ENCODE peak calls at places on chromosomes 7 and 10, in seven cellular contexts. One of them, this sample, is unnamed.
A peak's percentile ranks its signal among the peaks of the same experiment; 100 is the strongest.

GRCh38 chr7:51446785-51447184 is 130.2 kb upstream of the COBL start:
- DNase-seq in mesenchymal stem cell: no peak
- DNase-seq in IMR-90: no peak
- DNase-seq in trophoblast cell: peak; percentile 70
- DNase-seq in H1: no peak
- DNase-seq in H9: no peak
- DNase-seq in mesendoderm: no peak
- DNase-seq in this sample: no peak

GRCh38 chr7:140358771-140359095 is 39.6 kb downstream of the SLC37A3 start:
- DNase-seq in trophoblast cell: no peak
- DNase-seq in mesendoderm: peak; percentile 56
- DNase-seq in H1: no peak
- DNase-seq in mesenchymal stem cell: no peak
- DNase-seq in IMR-90: no peak
- DNase-seq in H9: no peak
- DNase-seq in this sample: no peak

GRCh38 chr7:149741629-149742028 is 31.8 kb downstream of the ZNF467 start:
- DNase-seq in H1: no peak
- DNase-seq in mesendoderm: no peak
- DNase-seq in mesenchymal stem cell: no peak
- DNase-seq in IMR-90: no peak
- DNase-seq in trophoblast cell: no peak
- DNase-seq in H9: no peak
- DNase-seq in this sample: no peak

GRCh38 chr10:130050008-130050407 is 60.6 kb downstream of the C10orf143 start:
- DNase-seq in mesenchymal stem cell: no peak
- DNase-seq in IMR-90: no peak
- DNase-seq in H1: no peak
- DNase-seq in H9: no peak
- DNase-seq in trophoblast cell: no peak
- DNase-seq in mesendoderm: no peak
- DNase-seq in this sample: no peak

GRCh38 chr7:24963218-24963617 is 16.8 kb downstream of the OSBPL3 start:
- DNase-seq in H9: no peak
- DNase-seq in IMR-90: peak; percentile 32
- DNase-seq in H1: no peak
- DNase-seq in mesendoderm: no peak
- DNase-seq in mesenchymal stem cell: peak; percentile 45
- DNase-seq in trophoblast cell: peak; percentile 34
- DNase-seq in this sample: no peak

GRCh38 chr7:116098175-116098574 is 67.6 kb upstream of the TFEC start:
- DNase-seq in IMR-90: no peak
- DNase-seq in H1: no peak
- DNase-seq in trophoblast cell: no peak
- DNase-seq in mesenchymal stem cell: no peak
- DNase-seq in mesendoderm: no peak
- DNase-seq in H9: no peak
- DNase-seq in this sample: no peak

GRCh38 chr10:50892467-50892866 is 7.0 kb upstream of the A1CF start:
- DNase-seq in mesendoderm: no peak
- DNase-seq in H1: no peak
- DNase-seq in mesenchymal stem cell: no peak
- DNase-seq in H9: no peak
- DNase-seq in trophoblast cell: no peak
- DNase-seq in IMR-90: no peak
- DNase-seq in this sample: no peak

GRCh38 chr10:46223626-46224413 is 63.0 kb upstream of the ANTXRL start:
- DNase-seq in mesenchymal stem cell: no peak
- DNase-seq in H1: no peak
- DNase-seq in H9: no peak
- DNase-seq in IMR-90: no peak
- DNase-seq in trophoblast cell: no peak
- DNase-seq in mesendoderm: no peak
- DNase-seq in this sample: no peak

GRCh38 chr10:79405221-79405994 is 40.0 kb downstream of the ZCCHC24 start:
- DNase-seq in mesendoderm: no peak
- DNase-seq in H9: no peak
- DNase-seq in mesenchymal stem cell: peak; percentile 68
- DNase-seq in H1: no peak
- DNase-seq in trophoblast cell: no peak
- DNase-seq in IMR-90: no peak
- DNase-seq in this sample: no peak

GRCh38 chr10:55500931-55501559 is 700.0 kb upstream of the PCDH15 start:
- DNase-seq in mesendoderm: peak; percentile 82
- DNase-seq in trophoblast cell: peak; percentile 19
- DNase-seq in H9: peak; percentile 68
- DNase-seq in H1: peak; percentile 5
- DNase-seq in IMR-90: no peak
- DNase-seq in mesenchymal stem cell: peak; percentile 50
- DNase-seq in this sample: peak; percentile 37

GRCh38 chr10:50552308-50552707 is 71.4 kb downstream of the SGMS1 start:
- DNase-seq in H9: no peak
- DNase-seq in H1: no peak
- DNase-seq in mesenchymal stem cell: peak; percentile 77
- DNase-seq in mesendoderm: no peak
- DNase-seq in IMR-90: peak; percentile 96
- DNase-seq in trophoblast cell: peak; percentile 44
- DNase-seq in this sample: no peak

GRCh38 chr7:47648301-47648900 is 66.5 kb upstream of the TNS3 start:
- DNase-seq in IMR-90: peak; percentile 85
- DNase-seq in trophoblast cell: no peak
- DNase-seq in H1: no peak
- DNase-seq in mesendoderm: no peak
- DNase-seq in H9: no peak
- DNase-seq in mesenchymal stem cell: peak; percentile 94
- DNase-seq in this sample: no peak

GRCh38 chr7:157663061-157663863 is 326.5 kb downstream of the DNAJB6 start:
- DNase-seq in mesenchymal stem cell: no peak
- DNase-seq in trophoblast cell: no peak
- DNase-seq in mesendoderm: no peak
- DNase-seq in H1: no peak
- DNase-seq in IMR-90: no peak
- DNase-seq in H9: no peak
- DNase-seq in this sample: no peak

GRCh38 chr10:30883751-30884150 is 147.9 kb downstream of the ZNF438 start:
- DNase-seq in mesendoderm: no peak
- DNase-seq in H9: no peak
- DNase-seq in IMR-90: no peak
- DNase-seq in mesenchymal stem cell: no peak
- DNase-seq in H1: no peak
- DNase-seq in trophoblast cell: no peak
- DNase-seq in this sample: no peak

GRCh38 chr7:137538361-137538762 is 194.8 kb upstream of the PTN start:
- DNase-seq in H1: no peak
- DNase-seq in mesendoderm: no peak
- DNase-seq in IMR-90: peak; percentile 90
- DNase-seq in mesenchymal stem cell: peak; percentile 68
- DNase-seq in H9: no peak
- DNase-seq in trophoblast cell: no peak
- DNase-seq in this sample: no peak

GRCh38 chr10:14477408-14477710 is 146.6 kb upstream of the FRMD4A start:
- DNase-seq in mesenchymal stem cell: no peak
- DNase-seq in H9: no peak
- DNase-seq in trophoblast cell: no peak
- DNase-seq in IMR-90: peak; percentile 64
- DNase-seq in mesendoderm: no peak
- DNase-seq in H1: no peak
- DNase-seq in this sample: no peak

GRCh38 chr7:134174797-134175261 is 47.7 kb downstream of the LRGUK start:
- DNase-seq in trophoblast cell: peak; percentile 87
- DNase-seq in IMR-90: peak; percentile 91
- DNase-seq in mesendoderm: peak; percentile 52
- DNase-seq in H9: no peak
- DNase-seq in mesenchymal stem cell: peak; percentile 85
- DNase-seq in H1: no peak
- DNase-seq in this sample: no peak

GRCh38 chr7:35753761-35754603 is 46.9 kb upstream of the SEPTIN7 start:
- DNase-seq in mesendoderm: peak; percentile 30
- DNase-seq in H1: no peak
- DNase-seq in H9: no peak
- DNase-seq in IMR-90: peak; percentile 66
- DNase-seq in mesenchymal stem cell: peak; percentile 90
- DNase-seq in trophoblast cell: no peak
- DNase-seq in this sample: no peak

GRCh38 chr10:29585488-29585976 is 49.2 kb downstream of the SVIL start:
- DNase-seq in IMR-90: peak; percentile 28
- DNase-seq in H1: no peak
- DNase-seq in mesendoderm: peak; percentile 57
- DNase-seq in H9: peak; percentile 78
- DNase-seq in mesenchymal stem cell: no peak
- DNase-seq in trophoblast cell: no peak
- DNase-seq in this sample: peak; percentile 30

GRCh38 chr7:17444673-17445072 is 146.2 kb downstream of the AHR start:
- DNase-seq in IMR-90: peak; percentile 34
- DNase-seq in trophoblast cell: peak; percentile 49
- DNase-seq in H1: no peak
- DNase-seq in H9: no peak
- DNase-seq in mesenchymal stem cell: peak; percentile 29
- DNase-seq in mesendoderm: peak; percentile 16
- DNase-seq in this sample: no peak

DNA sequence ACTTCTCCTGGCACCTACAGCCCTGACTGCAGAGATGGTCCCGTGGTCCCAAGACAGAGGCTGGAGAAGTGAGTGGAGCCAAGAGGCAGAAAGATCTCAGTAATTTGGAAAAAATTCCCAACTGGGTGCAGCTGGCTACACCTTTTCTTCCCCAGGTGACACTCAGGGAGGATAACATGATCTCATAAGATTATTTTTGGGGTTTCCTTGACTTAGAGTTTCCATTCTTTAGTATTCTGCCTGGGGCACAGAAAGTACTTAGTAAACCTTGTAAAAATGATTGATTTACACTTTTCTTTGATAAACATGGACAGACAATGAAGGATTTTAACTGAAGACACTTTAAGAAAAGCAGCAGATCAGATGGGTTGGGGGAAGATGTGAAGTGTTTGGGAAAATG is 38.6 kb downstream of the HECW1 start:
- DNase-seq in H9: no peak
- DNase-seq in H1: no peak
- DNase-seq in mesendoderm: no peak
- DNase-seq in mesenchymal stem cell: no peak
- DNase-seq in IMR-90: no peak
- DNase-seq in trophoblast cell: no peak
- DNase-seq in this sample: no peak
- H3K79me1 ChIP-seq in H9: no peaks in the 10 kb centered on the region
- H3K79me1 ChIP-seq in H1: no peaks in the 10 kb centered on the region
- H3K79me1 ChIP-seq in mesendoderm: no peaks in the 10 kb centered on the region
- H3K79me1 ChIP-seq in mesenchymal stem cell: no peaks in the 10 kb centered on the region
- H3K79me1 ChIP-seq in IMR-90: no peaks in the 10 kb centered on the region
- H3K79me1 ChIP-seq in trophoblast cell: no peaks in the 10 kb centered on the region
- H3K79me1 ChIP-seq in this sample: no peaks in the 10 kb centered on the region

DNA sequence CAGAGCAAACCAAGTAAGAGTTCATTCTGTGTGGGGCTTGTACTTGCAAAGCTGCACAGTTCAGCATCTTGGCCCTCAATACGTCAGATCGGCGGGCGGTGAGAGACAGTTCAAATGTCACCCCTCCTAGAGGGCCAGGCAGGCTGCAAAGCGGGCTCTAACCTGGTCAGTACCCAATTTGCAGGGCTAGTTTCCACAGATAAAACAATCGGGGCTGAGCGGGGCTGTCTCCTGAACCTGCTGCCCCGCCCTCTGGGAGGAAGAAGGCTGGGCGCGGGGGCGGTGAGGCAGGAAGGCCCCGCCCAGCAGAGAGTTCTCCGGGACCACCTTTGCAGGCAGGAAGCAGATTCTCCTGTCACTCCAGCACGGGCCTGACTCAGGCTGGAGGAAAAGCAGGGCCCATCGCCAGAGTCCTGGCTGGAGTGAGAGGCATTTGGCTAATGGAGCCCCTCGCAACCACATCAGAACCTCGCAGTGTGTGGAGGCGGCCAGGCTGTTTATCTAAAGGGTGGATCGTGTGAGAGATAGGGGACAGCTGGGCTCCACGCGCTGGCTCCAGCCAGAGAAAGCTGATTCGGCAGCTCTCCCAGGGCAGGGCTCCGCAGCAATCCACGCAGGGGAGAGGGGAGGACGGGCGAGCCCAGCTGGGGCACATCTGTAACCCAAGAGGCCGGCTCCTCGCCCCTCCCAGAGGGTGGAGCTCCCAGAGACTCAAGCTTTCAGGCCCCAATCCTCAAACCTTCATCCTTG is 83.1 kb downstream of the SH3PXD2A start:
- DNase-seq in H9: peak; percentile 94
- DNase-seq in trophoblast cell: peak; percentile 45
- DNase-seq in mesendoderm: peak; percentile 97
- DNase-seq in H1: peak; percentile 57
- DNase-seq in IMR-90: peak; percentile 98
- DNase-seq in mesenchymal stem cell: peak; percentile 94
- DNase-seq in this sample: peak; percentile 72
- H2BK5ac ChIP-seq in H9: no peak overlapping the region
- H2BK5ac ChIP-seq in trophoblast cell: no peak overlapping the region
- H2BK5ac ChIP-seq in mesendoderm: no peak overlapping the region
- H2BK5ac ChIP-seq in H1: peak overlapping the region; percentile 81
- H2BK5ac ChIP-seq in IMR-90: peak overlapping the region; percentile 19
- H2BK5ac ChIP-seq in mesenchymal stem cell: no peak overlapping the region
- H2BK5ac ChIP-seq in this sample: no peak overlapping the region

DNA sequence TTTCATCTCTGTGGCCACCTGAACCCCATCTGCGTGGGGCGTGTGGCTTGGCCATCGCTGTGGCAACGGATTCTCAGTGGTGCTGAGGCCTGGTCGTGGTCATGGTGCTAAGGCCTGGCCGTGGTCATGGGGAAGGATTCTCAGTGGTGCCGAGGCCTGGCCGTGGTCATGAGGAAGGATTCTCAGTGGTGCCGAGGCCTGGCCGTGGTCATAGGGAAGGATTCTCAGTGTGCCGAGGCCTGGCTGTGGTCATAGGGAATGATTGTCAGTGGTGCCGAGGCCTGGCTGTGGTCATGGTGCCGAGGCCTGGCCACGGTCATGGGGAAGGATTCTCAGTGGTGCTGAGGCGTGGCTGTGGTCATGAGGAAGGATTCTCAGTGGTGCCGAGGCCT is 328.0 kb downstream of the ADARB2 start:
- DNase-seq in H9: no peak
- DNase-seq in H1: no peak
- DNase-seq in IMR-90: no peak
- DNase-seq in trophoblast cell: no peak
- DNase-seq in mesendoderm: no peak
- DNase-seq in mesenchymal stem cell: no peak
- DNase-seq in this sample: no peak
- H3K79me1 ChIP-seq in H9: no peaks in the 10 kb centered on the region
- H3K79me1 ChIP-seq in H1: no peaks in the 10 kb centered on the region
- H3K79me1 ChIP-seq in IMR-90: no peaks in the 10 kb centered on the region
- H3K79me1 ChIP-seq in trophoblast cell: no peaks in the 10 kb centered on the region
- H3K79me1 ChIP-seq in mesendoderm: no peaks in the 10 kb centered on the region
- H3K79me1 ChIP-seq in mesenchymal stem cell: no peaks in the 10 kb centered on the region
- H3K79me1 ChIP-seq in this sample: no peaks in the 10 kb centered on the region

DNA sequence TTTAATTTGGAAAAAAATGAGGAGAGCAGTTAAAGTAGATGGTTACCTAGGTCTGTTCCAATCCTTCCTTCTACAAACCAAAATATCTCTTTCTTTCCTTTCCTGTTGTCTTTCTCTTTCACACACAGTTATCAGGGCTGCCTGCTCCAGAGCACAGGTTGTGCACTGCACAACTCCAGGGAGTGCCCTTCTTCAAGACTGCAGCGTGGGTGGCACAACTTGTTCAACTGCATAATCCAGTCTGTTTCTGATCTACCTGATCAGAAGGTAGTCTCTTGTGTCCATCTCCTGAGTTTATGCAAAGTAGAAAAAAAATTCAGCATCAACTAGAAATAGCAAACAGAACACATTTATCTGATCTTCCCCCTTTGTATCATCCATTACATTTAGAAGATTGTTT is 78.1 kb upstream of the COL13A1 start:
- DNase-seq in trophoblast cell: no peak
- DNase-seq in mesenchymal stem cell: no peak
- DNase-seq in H9: no peak
- DNase-seq in IMR-90: no peak
- DNase-seq in H1: no peak
- DNase-seq in mesendoderm: no peak
- DNase-seq in this sample: no peak
- H2BK5ac ChIP-seq in trophoblast cell: no peak overlapping the region
- H2BK5ac ChIP-seq in mesenchymal stem cell: no peak overlapping the region
- H2BK5ac ChIP-seq in H9: no peak overlapping the region
- H2BK5ac ChIP-seq in IMR-90: no peak overlapping the region
- H2BK5ac ChIP-seq in H1: no peak overlapping the region
- H2BK5ac ChIP-seq in mesendoderm: no peak overlapping the region
- H2BK5ac ChIP-seq in this sample: no peak overlapping the region